ENCODE peak calls at places on chromosomes 7 and 10, in nine cellular contexts. One of them, this sample, is unnamed.

GRCh38 chr10:91124016-91124415 is 96.4 kb upstream of the PCGF5 start:
- DNase-seq in uterus: no peak
- DNase-seq in K562: no peak
- DNase-seq in sigmoid colon: no peak
- DNase-seq in heart left ventricle: no peak
- DNase-seq in suprapubic skin: no peak
- DNase-seq in stomach: no peak
- DNase-seq in body of pancreas: no peak
- DNase-seq in transverse colon: no peak
- DNase-seq in this sample: no peak

GRCh38 chr7:30977896-30978564 is 14.3 kb downstream of the GHRHR start:
- DNase-seq in uterus: peak
- DNase-seq in K562: peak
- DNase-seq in sigmoid colon: peak
- DNase-seq in heart left ventricle: no peak
- DNase-seq in suprapubic skin: no peak
- DNase-seq in stomach: peak
- DNase-seq in body of pancreas: peak
- DNase-seq in transverse colon: peak
- DNase-seq in this sample: no peak

GRCh38 chr7:158613481-158613880 is 25.9 kb upstream of the PTPRN2 start:
- DNase-seq in uterus: no peak
- DNase-seq in K562: no peak
- DNase-seq in sigmoid colon: no peak
- DNase-seq in heart left ventricle: no peak
- DNase-seq in suprapubic skin: no peak
- DNase-seq in stomach: no peak
- DNase-seq in body of pancreas: no peak
- DNase-seq in transverse colon: no peak
- DNase-seq in this sample: no peak

GRCh38 chr10:130456616-130457015 is 320.4 kb downstream of the GLRX3 start:
- DNase-seq in uterus: no peak
- DNase-seq in K562: no peak
- DNase-seq in sigmoid colon: no peak
- DNase-seq in heart left ventricle: no peak
- DNase-seq in suprapubic skin: no peak
- DNase-seq in stomach: no peak
- DNase-seq in body of pancreas: no peak
- DNase-seq in transverse colon: no peak
- DNase-seq in this sample: no peak

GRCh38 chr7:92259610-92260247 is 14.0 kb downstream of the ANKIB1 start:
- DNase-seq in uterus: no peak
- DNase-seq in K562: no peak
- DNase-seq in sigmoid colon: no peak
- DNase-seq in heart left ventricle: no peak
- DNase-seq in suprapubic skin: no peak
- DNase-seq in stomach: no peak
- DNase-seq in body of pancreas: no peak
- DNase-seq in transverse colon: no peak
- DNase-seq in this sample: no peak

GRCh38 chr10:112778579-112778978 is 171.5 kb upstream of the TCF7L2 start:
- DNase-seq in uterus: no peak
- DNase-seq in K562: no peak
- DNase-seq in sigmoid colon: no peak
- DNase-seq in heart left ventricle: no peak
- DNase-seq in suprapubic skin: no peak
- DNase-seq in stomach: no peak
- DNase-seq in body of pancreas: no peak
- DNase-seq in transverse colon: no peak
- DNase-seq in this sample: no peak

GRCh38 chr7:90958669-90959068 is 305.6 kb upstream of the FZD1 start:
- DNase-seq in uterus: no peak
- DNase-seq in K562: no peak
- DNase-seq in sigmoid colon: no peak
- DNase-seq in heart left ventricle: no peak
- DNase-seq in suprapubic skin: no peak
- DNase-seq in stomach: no peak
- DNase-seq in body of pancreas: peak
- DNase-seq in transverse colon: no peak
- DNase-seq in this sample: no peak

GRCh38 chr7:116173051-116174028 is 37.0 kb upstream of the TES start:
- DNase-seq in uterus: no peak
- DNase-seq in K562: peak
- DNase-seq in sigmoid colon: no peak
- DNase-seq in heart left ventricle: no peak
- DNase-seq in suprapubic skin: no peak
- DNase-seq in stomach: no peak
- DNase-seq in body of pancreas: peak
- DNase-seq in transverse colon: no peak
- DNase-seq in this sample: no peak

GRCh38 chr7:101902680-101903504 is 85.5 kb downstream of the CUX1 start:
- DNase-seq in uterus: no peak
- DNase-seq in K562: peak
- DNase-seq in sigmoid colon: no peak
- DNase-seq in heart left ventricle: no peak
- DNase-seq in suprapubic skin: no peak
- DNase-seq in stomach: no peak
- DNase-seq in body of pancreas: no peak
- DNase-seq in transverse colon: no peak
- DNase-seq in this sample: no peak

GRCh38 chr7:101904019-101904418 is 86.6 kb downstream of the CUX1 start:
- DNase-seq in uterus: no peak
- DNase-seq in K562: no peak
- DNase-seq in sigmoid colon: no peak
- DNase-seq in heart left ventricle: no peak
- DNase-seq in suprapubic skin: no peak
- DNase-seq in stomach: no peak
- DNase-seq in body of pancreas: no peak
- DNase-seq in transverse colon: no peak
- DNase-seq in this sample: no peak

GRCh38 chr7:101903505-101903849 is 86.1 kb downstream of the CUX1 start:
- DNase-seq in uterus: no peak
- DNase-seq in K562: peak
- DNase-seq in sigmoid colon: no peak
- DNase-seq in heart left ventricle: no peak
- DNase-seq in suprapubic skin: no peak
- DNase-seq in stomach: no peak
- DNase-seq in body of pancreas: no peak
- DNase-seq in transverse colon: no peak
- DNase-seq in this sample: peak

GRCh38 chr7:101900103-101900502 is 82.7 kb downstream of the CUX1 start:
- DNase-seq in uterus: no peak
- DNase-seq in K562: no peak
- DNase-seq in sigmoid colon: peak
- DNase-seq in heart left ventricle: peak
- DNase-seq in suprapubic skin: no peak
- DNase-seq in stomach: no peak
- DNase-seq in body of pancreas: no peak
- DNase-seq in transverse colon: no peak
- DNase-seq in this sample: peak

DNA sequence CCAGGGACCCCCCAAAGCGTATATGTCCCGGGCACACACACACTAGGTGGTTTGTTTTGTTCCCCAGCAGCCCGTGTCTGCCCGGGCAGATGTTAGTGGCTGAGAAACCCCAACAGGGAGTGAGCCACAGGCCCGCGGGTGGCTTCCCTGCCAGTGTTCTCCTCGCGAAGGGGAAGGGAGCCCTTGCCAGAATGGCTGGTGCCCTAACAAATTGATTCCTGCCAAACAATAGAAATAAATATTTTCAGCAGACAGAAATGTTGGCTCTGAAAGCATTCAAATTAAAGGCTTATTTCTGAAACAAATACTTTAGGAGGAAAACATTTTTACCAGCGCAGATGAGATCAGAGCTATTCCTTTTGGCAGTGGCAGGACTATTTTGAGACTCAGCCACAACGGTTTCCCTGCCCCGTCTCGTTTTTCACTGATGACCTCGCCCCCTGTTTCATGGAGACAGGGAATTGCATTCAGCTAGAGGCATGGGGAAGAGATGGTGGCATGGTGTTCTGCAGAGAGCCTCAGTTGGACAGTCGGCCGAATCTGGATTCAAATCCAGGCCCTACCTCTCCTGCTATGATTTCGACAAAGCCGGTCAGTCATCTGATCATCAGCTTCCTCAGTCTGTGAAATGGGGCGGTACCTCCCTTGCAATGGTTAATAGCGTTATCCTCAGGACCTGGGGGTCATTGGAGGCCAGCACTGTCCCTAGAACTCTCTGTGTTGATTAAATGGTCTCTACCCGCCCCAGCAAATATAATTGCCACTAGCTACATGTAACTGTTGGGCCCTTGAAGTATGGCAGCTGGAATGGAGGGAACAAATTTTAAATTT is 84.5 kb downstream of the CUX1 start:
- DNase-seq in uterus: no peak
- DNase-seq in K562: peak
- DNase-seq in sigmoid colon: no peak
- DNase-seq in heart left ventricle: no peak
- DNase-seq in suprapubic skin: no peak
- DNase-seq in stomach: no peak
- DNase-seq in body of pancreas: no peak
- DNase-seq in transverse colon: no peak
- DNase-seq in this sample: no peak
- H3K27ac ChIP-seq in uterus: peak
- H3K27ac ChIP-seq in K562: peak
- H3K27ac ChIP-seq in sigmoid colon: no peak
- H3K27ac ChIP-seq in heart left ventricle: peak
- H3K27ac ChIP-seq in suprapubic skin: no peak
- H3K27ac ChIP-seq in stomach: peak
- H3K27ac ChIP-seq in body of pancreas: no peak
- H3K27ac ChIP-seq in transverse colon: peak
- H3K27ac ChIP-seq in this sample: peak

DNA sequence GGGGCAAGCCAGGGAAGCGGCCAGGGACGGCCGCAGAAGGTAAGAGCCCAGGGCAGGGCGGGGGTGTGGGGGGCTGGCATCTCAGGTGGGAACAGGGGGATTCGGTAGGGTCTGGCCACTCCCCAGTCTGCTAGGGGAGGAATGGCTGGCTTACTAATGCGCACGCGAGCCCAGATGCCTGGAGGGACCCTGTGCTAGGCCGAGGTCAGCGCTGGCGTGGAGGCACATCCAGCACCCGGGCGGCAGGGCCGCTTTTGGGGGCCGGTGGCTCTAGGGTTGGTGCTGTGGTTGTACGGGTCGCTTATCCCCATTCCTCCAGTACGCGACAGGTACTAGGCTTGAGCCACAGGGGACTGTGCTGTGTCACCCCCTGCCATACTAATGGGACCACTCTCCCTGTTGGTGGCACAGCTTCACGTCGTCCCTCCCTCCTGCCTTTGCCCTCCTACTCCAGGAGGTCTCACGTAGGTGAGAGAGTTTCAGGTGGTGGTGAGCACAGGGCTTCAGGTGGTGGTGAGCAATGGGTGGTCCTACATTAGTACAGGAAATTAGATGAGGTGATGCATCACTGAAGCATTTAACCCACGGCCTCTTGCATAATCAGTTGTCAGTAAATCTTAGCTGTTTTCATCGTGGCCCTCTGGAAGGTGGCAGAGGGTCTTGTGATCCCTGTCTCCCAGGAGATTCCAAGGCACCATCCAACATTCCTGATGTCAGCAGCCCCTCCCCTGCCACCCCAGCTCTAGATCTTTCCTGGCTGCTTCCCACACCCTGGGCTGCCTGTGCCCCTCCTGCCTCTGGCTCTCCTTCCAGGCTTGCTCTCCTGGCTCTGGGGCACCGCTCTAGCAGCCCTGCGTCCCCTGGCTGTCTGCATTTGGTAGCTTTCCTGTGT is 981 bp downstream of the AEBP1 start:
- DNase-seq in uterus: peak
- DNase-seq in K562: no peak
- DNase-seq in sigmoid colon: peak
- DNase-seq in heart left ventricle: peak
- DNase-seq in suprapubic skin: no peak
- DNase-seq in stomach: no peak
- DNase-seq in body of pancreas: no peak
- DNase-seq in transverse colon: no peak
- DNase-seq in this sample: no peak
- TF ChIP-seq CTCF in uterus: no peak
- TF ChIP-seq CTCF in K562: no peak
- TF ChIP-seq CTCF in sigmoid colon: no peak
- TF ChIP-seq CTCF in heart left ventricle: no peak
- TF ChIP-seq CTCF in suprapubic skin: no peak
- TF ChIP-seq CTCF in stomach: no peak
- TF ChIP-seq CTCF in body of pancreas: no peak
- TF ChIP-seq CTCF in transverse colon: no peak
- TF ChIP-seq CTCF in this sample: no peak

DNA sequence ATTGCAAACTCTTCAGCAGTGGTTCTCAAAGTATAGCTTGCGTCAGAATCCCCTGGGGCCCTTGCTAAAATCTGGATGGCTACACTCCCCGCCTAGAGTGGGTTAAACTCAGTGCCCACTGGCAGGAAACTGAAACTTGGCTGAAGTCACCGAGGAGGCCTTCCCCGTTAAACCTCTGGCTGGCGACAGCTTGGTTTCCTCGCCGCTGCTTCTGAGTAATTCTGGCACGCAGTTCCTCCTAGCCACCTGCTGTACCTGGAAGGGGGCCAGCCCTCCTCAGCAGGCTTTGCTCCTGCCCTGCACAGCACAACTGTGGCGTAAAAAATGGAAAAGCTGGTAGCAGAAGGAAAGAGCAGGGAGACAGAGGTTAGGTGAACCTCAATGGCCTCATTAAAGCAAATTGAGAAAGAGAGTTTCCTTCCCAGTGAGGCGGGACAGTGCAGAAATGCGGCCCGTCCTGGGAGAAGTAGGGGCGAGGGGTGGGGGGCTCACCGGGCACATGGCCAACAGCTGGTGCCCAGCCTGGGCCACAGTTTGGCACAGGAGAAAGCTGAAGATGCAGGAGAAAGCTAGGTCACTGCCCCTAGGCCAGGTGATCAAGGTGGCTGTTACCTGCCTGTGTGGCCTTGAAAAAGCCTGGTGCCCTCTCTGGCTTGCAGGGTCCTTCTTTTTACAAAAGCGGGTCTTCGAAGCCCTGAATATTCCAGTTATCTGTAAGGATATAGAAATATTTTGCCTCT is 46.6 kb downstream of the ALOX5 start:
- DNase-seq in uterus: peak
- DNase-seq in K562: no peak
- DNase-seq in sigmoid colon: peak
- DNase-seq in heart left ventricle: peak
- DNase-seq in suprapubic skin: no peak
- DNase-seq in stomach: peak
- DNase-seq in body of pancreas: peak
- DNase-seq in transverse colon: peak
- DNase-seq in this sample: peak
- TF ChIP-seq POLR2A in uterus: no peak
- TF ChIP-seq POLR2A in K562: no peak
- TF ChIP-seq POLR2A in sigmoid colon: no peak
- TF ChIP-seq POLR2A in heart left ventricle: no peak
- TF ChIP-seq POLR2A in suprapubic skin: no peak
- TF ChIP-seq POLR2A in stomach: no peak
- TF ChIP-seq POLR2A in body of pancreas: peak
- TF ChIP-seq POLR2A in transverse colon: no peak
- TF ChIP-seq POLR2A in this sample: no peak

DNA sequence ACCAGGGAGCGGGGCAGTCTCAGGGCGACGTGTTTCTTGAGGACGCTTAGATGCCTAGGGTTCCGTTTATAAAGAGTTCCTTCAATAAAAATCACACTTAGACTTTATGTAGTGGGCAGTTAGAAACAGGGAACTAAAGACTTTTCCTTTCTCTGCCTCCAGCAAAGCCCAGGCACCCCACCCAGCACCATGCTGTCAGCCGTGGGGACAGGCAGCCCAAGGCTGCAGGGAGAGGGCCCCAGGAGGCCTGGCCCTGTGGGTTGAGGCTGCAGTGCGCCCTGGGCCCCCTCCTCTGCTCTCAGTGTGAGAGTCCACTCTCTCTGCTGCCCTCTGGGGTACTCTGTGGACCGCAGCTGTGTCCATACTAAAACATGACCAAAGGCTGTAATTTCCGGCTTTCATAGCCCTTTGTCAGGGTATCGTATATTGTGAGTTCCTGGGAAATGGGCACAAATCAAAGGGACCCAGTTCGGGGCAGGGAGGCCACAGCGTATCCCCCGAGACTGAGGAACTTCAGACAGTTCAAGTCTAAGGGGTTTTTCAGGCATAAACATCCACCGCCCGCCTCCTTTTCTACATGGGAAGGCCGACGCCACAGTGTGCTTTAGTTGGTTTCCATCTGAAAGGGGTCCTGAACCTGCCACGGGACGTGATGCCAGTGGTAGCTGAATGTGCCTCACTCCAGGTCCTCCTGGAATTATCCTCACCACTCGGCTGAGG is 59.7 kb downstream of the DNAJB6 start:
- DNase-seq in uterus: no peak
- DNase-seq in K562: no peak
- DNase-seq in sigmoid colon: peak
- DNase-seq in heart left ventricle: no peak
- DNase-seq in suprapubic skin: peak
- DNase-seq in stomach: no peak
- DNase-seq in body of pancreas: no peak
- DNase-seq in transverse colon: no peak
- DNase-seq in this sample: no peak
- H3K27ac ChIP-seq in uterus: peak
- H3K27ac ChIP-seq in K562: no peak
- H3K27ac ChIP-seq in sigmoid colon: no peak
- H3K27ac ChIP-seq in heart left ventricle: no peak
- H3K27ac ChIP-seq in suprapubic skin: no peak
- H3K27ac ChIP-seq in stomach: no peak
- H3K27ac ChIP-seq in body of pancreas: no peak
- H3K27ac ChIP-seq in transverse colon: no peak
- H3K27ac ChIP-seq in this sample: peak

This sample was measured in gastrocnemius medialis.